ENCODE peak calls at places on chromosomes 12 and 14, in four cellular contexts. I is WERI-Rb-1, Q is left ventricle myocardium inferior, H is GM23248. E is an unnamed sample.

GRCh38 chr12:113587720-113588119 is 116.0 kb upstream of the LHX5 start:
- DNase-seq in I (peak), Q (no peak), H (no peak), E (no peak)

GRCh38 chr12:21117995-21118394 is 13.0 kb upstream of the SLCO1B1 start:
- DNase-seq in I (no peak), Q (no peak), H (no peak), E (no peak)

GRCh38 chr14:75794615-75795038 is 133.6 kb downstream of the TTLL5 start:
- DNase-seq in I (peak), Q (no peak), H (peak), E (peak)

GRCh38 chr12:89450922-89451321 is 73.7 kb downstream of the GALNT4 start:
- DNase-seq in I (no peak), Q (no peak), H (peak), E (peak)

GRCh38 chr14:31785574-31785973 is 224.4 kb downstream of the NUBPL start:
- DNase-seq in I (no peak), Q (no peak), H (no peak), E (no peak)

GRCh38 chr12:101230547-101230946 is 20.5 kb upstream of the SLC5A8 start:
- DNase-seq in I (no peak), Q (no peak), H (peak), E (no peak)

GRCh38 chr12:121494093-121494787 is 86.6 kb downstream of the KDM2B start:
- DNase-seq in I (peak), Q (peak), H (peak), E (peak)

GRCh38 chr12:32821293-32822089 is 65.8 kb upstream of the YARS2 start:
- DNase-seq in I (no peak), Q (no peak), H (no peak), E (peak)

GRCh38 chr12:62799126-62799736 is 135.7 kb downstream of the PPM1H start:
- DNase-seq in I (peak), Q (no peak), H (peak), E (peak)

GRCh38 chr12:7884687-7885086 is 12.0 kb upstream of the SLC2A14 start:
- DNase-seq in I (no peak), Q (no peak), H (no peak), E (no peak)

GRCh38 chr14:61406670-61407069 is 85.3 kb downstream of the PRKCH start:
- DNase-seq in I (no peak), Q (no peak), H (no peak), E (no peak)

GRCh38 chr12:104304261-104305004 is 894 bp downstream of the EID3 start:
- DNase-seq in I (no peak), Q (no peak), H (peak), E (no peak)

GRCh38 chr12:92551853-92552397 is 150.9 kb upstream of the PLEKHG7 start:
- DNase-seq in I (no peak), Q (no peak), H (peak), E (no peak)

GRCh38 chr12:92551210-92551609 is 151.6 kb upstream of the PLEKHG7 start:
- DNase-seq in I (no peak), Q (no peak), H (no peak), E (no peak)

GRCh38 chr12:92554316-92554905 is 148.4 kb upstream of the PLEKHG7 start:
- DNase-seq in I (no peak), Q (no peak), H (no peak), E (no peak)

GRCh38 chr12:92552412-92553108 is 150.2 kb upstream of the PLEKHG7 start:
- DNase-seq in I (no peak), Q (no peak), H (no peak), E (no peak)

DNA sequence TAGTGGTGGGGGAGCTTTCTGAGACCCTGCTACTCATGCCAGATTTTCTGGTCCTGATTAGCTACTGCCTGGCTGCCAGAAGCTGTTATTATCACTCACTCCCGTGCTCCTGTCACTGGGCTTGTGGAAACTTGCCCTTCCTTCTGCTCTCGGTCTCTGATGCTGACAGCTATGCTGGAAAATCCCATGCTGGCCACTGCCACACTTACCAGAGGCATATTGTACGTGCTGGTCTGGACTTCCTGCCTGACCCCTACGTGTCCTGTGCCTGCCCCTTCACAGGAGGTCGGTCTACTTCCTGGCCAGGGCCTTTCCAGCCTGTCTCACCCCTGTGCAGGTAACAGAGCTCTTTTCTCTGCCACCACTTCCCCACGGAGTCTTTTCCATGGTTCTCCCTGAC is 149.4 kb upstream of the PLEKHG7 start:
- DNase-seq in I (peak), Q (peak), H (no peak), E (peak)
- H3K27ac ChIP-seq in I (peak), Q (peak), H (no peak), E (peak)

GRCh38 chr12:57154076-57154475 is 6.7 kb upstream of the LRP1-AS start:
- DNase-seq in I (no peak), Q (no peak), H (no peak), E (no peak)

GRCh38 chr12:57152408-57153038 is 5.1 kb upstream of the LRP1-AS start:
- DNase-seq in I (no peak), Q (no peak), H (peak), E (no peak)

GRCh38 chr12:57151741-57152407 is 4.5 kb upstream of the LRP1-AS start:
- DNase-seq in I (no peak), Q (peak), H (peak), E (no peak)

GRCh38 chr12:57154804-57155434 is 7.5 kb upstream of the LRP1-AS start:
- DNase-seq in I (no peak), Q (no peak), H (no peak), E (no peak)

GRCh38 chr12:57153420-57153997 is 6.1 kb upstream of the LRP1-AS start:
- DNase-seq in I (no peak), Q (no peak), H (no peak), E (no peak)
- H3K27ac ChIP-seq in I (no peak), Q (peak), H (peak), E (no peak)

GRCh38 chr12:125687820-125688219 is 622.6 kb downstream of the AACS start:
- DNase-seq in I (no peak), Q (no peak), H (no peak), E (no peak)
- H3K27ac ChIP-seq in I (no peak), Q (no peak), H (no peak), E (no peak)

GRCh38 chr12:68327896-68328295 is 4.3 kb downstream of the MDM1 start:
- DNase-seq in I (peak), Q (no peak), H (no peak), E (no peak)

GRCh38 chr12:68331869-68332725 is at the start of gene MDM1:
- DNase-seq in I (peak), Q (peak), H (peak), E (peak)

GRCh38 chr12:68332726-68333630 is 816 bp upstream of the MDM1 start:
- DNase-seq in I (no peak), Q (no peak), H (peak), E (no peak)

GRCh38 chr12:68334136-68334535 is 2.0 kb upstream of the MDM1 start:
- DNase-seq in I (peak), Q (no peak), H (no peak), E (peak)

GRCh38 chr12:68331500-68331868 is 678 bp downstream of the MDM1 start:
- DNase-seq in I (no peak), Q (no peak), H (no peak), E (no peak)
- H3K27ac ChIP-seq in I (peak), Q (peak), H (no peak), E (peak)

GRCh38 chr12:19410639-19411184 is 28.6 kb upstream of the AEBP2 start:
- DNase-seq in I (no peak), Q (no peak), H (no peak), E (no peak)
- H3K27ac ChIP-seq in I (no peak), Q (peak), H (no peak), E (peak)

GRCh38 chr12:48142818-48143674 is 14.3 kb downstream of the ASB8 start:
- DNase-seq in I (no peak), Q (no peak), H (no peak), E (no peak)
- H3K27ac ChIP-seq in I (no peak), Q (peak), H (no peak), E (no peak)